ENCODE peak calls at places on chromosome 7, in nine cellular contexts. One of them, this sample, is unnamed.

GRCh38 chr7:112858838-112859237 is 68.6 kb upstream of the TMEM168 start:
- DNase-seq in AG08395: no peak
- DNase-seq in vagina: no peak
- DNase-seq in DND-41: no peak
- DNase-seq in pancreas: no peak
- DNase-seq in OCI-LY7: no peak
- DNase-seq in T follicular helper cell: no peak
- DNase-seq in cardiac muscle cell: no peak
- DNase-seq in iPS-NIHi11: no peak
- DNase-seq in this sample: no peak

GRCh38 chr7:84176716-84177115 is 17.9 kb downstream of the SEMA3A start:
- DNase-seq in pancreas: no peak
- DNase-seq in iPS-NIHi11: no peak
- DNase-seq in T follicular helper cell: no peak
- DNase-seq in DND-41: no peak
- DNase-seq in AG08395: no peak
- DNase-seq in OCI-LY7: no peak
- DNase-seq in cardiac muscle cell: peak; percentile 67
- DNase-seq in vagina: no peak
- DNase-seq in this sample: no peak

GRCh38 chr7:123367508-123368122 is 166.8 kb downstream of the IQUB start:
- DNase-seq in pancreas: no peak
- DNase-seq in AG08395: peak; percentile 9
- DNase-seq in OCI-LY7: peak; percentile 32
- DNase-seq in cardiac muscle cell: peak; percentile 69
- DNase-seq in DND-41: peak; percentile 9
- DNase-seq in iPS-NIHi11: peak; percentile 67
- DNase-seq in vagina: no peak
- DNase-seq in T follicular helper cell: no peak
- DNase-seq in this sample: peak; percentile 47

GRCh38 chr7:127708201-127708600 is 56.2 kb downstream of the SND1 start:
- DNase-seq in AG08395: no peak
- DNase-seq in pancreas: no peak
- DNase-seq in T follicular helper cell: no peak
- DNase-seq in cardiac muscle cell: no peak
- DNase-seq in OCI-LY7: no peak
- DNase-seq in DND-41: no peak
- DNase-seq in vagina: no peak
- DNase-seq in iPS-NIHi11: no peak
- DNase-seq in this sample: no peak

GRCh38 chr7:158274404-158274811 is 313.2 kb downstream of the PTPRN2 start:
- DNase-seq in AG08395: no peak
- DNase-seq in iPS-NIHi11: no peak
- DNase-seq in cardiac muscle cell: no peak
- DNase-seq in OCI-LY7: no peak
- DNase-seq in pancreas: no peak
- DNase-seq in DND-41: no peak
- DNase-seq in T follicular helper cell: no peak
- DNase-seq in vagina: no peak
- DNase-seq in this sample: no peak

GRCh38 chr7:26588511-26588910 is 275.9 kb downstream of the SKAP2 start:
- DNase-seq in iPS-NIHi11: no peak
- DNase-seq in T follicular helper cell: no peak
- DNase-seq in vagina: no peak
- DNase-seq in pancreas: no peak
- DNase-seq in OCI-LY7: peak; percentile 14
- DNase-seq in AG08395: no peak
- DNase-seq in cardiac muscle cell: no peak
- DNase-seq in DND-41: no peak
- DNase-seq in this sample: peak; percentile 27

GRCh38 chr7:44796034-44796503 is 412 bp upstream of the PPIA start:
- DNase-seq in DND-41: no peak
- DNase-seq in OCI-LY7: peak; percentile 83
- DNase-seq in iPS-NIHi11: no peak
- DNase-seq in pancreas: no peak
- DNase-seq in vagina: no peak
- DNase-seq in cardiac muscle cell: peak; percentile 53
- DNase-seq in T follicular helper cell: no peak
- DNase-seq in AG08395: peak; percentile 44
- DNase-seq in this sample: peak; percentile 81

GRCh38 chr7:31458203-31458602 is 55.7 kb upstream of the ITPRID1 start:
- DNase-seq in iPS-NIHi11: no peak
- DNase-seq in T follicular helper cell: no peak
- DNase-seq in AG08395: no peak
- DNase-seq in DND-41: no peak
- DNase-seq in vagina: no peak
- DNase-seq in OCI-LY7: no peak
- DNase-seq in cardiac muscle cell: no peak
- DNase-seq in pancreas: no peak
- DNase-seq in this sample: no peak

GRCh38 chr7:154744226-154744860 is 258.6 kb downstream of the PAXIP1 start:
- DNase-seq in AG08395: no peak
- DNase-seq in OCI-LY7: peak; percentile 26
- DNase-seq in vagina: no peak
- DNase-seq in iPS-NIHi11: peak; percentile 79
- DNase-seq in T follicular helper cell: no peak
- DNase-seq in cardiac muscle cell: no peak
- DNase-seq in pancreas: peak; percentile 27
- DNase-seq in DND-41: peak; percentile 54
- DNase-seq in this sample: peak; percentile 73

GRCh38 chr7:148142660-148143248 is 447.8 kb upstream of the C7orf33 start:
- DNase-seq in T follicular helper cell: no peak
- DNase-seq in OCI-LY7: peak; percentile 27
- DNase-seq in cardiac muscle cell: peak; percentile 65
- DNase-seq in vagina: no peak
- DNase-seq in pancreas: peak; percentile 43
- DNase-seq in DND-41: peak; percentile 11
- DNase-seq in AG08395: peak; percentile 3
- DNase-seq in iPS-NIHi11: peak; percentile 37
- DNase-seq in this sample: peak; percentile 68

GRCh38 chr7:24972166-24972477 is 7.9 kb downstream of the OSBPL3 start:
- DNase-seq in AG08395: no peak
- DNase-seq in cardiac muscle cell: no peak
- DNase-seq in OCI-LY7: no peak
- DNase-seq in pancreas: no peak
- DNase-seq in T follicular helper cell: no peak
- DNase-seq in vagina: no peak
- DNase-seq in iPS-NIHi11: no peak
- DNase-seq in DND-41: no peak
- DNase-seq in this sample: no peak

GRCh38 chr7:102294589-102294988 is 7.9 kb downstream of the SH2B2 start:
- DNase-seq in OCI-LY7: no peak
- DNase-seq in AG08395: no peak
- DNase-seq in iPS-NIHi11: no peak
- DNase-seq in cardiac muscle cell: no peak
- DNase-seq in T follicular helper cell: no peak
- DNase-seq in vagina: no peak
- DNase-seq in DND-41: no peak
- DNase-seq in pancreas: no peak
- DNase-seq in this sample: no peak

GRCh38 chr7:107468824-107469223 is 1.0 kb upstream of the GPR22 start:
- DNase-seq in cardiac muscle cell: no peak
- DNase-seq in pancreas: no peak
- DNase-seq in T follicular helper cell: no peak
- DNase-seq in OCI-LY7: no peak
- DNase-seq in DND-41: no peak
- DNase-seq in AG08395: no peak
- DNase-seq in vagina: no peak
- DNase-seq in iPS-NIHi11: no peak
- DNase-seq in this sample: no peak

GRCh38 chr7:10940748-10941358 is 32.8 kb upstream of the PHF14 start:
- DNase-seq in vagina: no peak
- DNase-seq in iPS-NIHi11: no peak
- DNase-seq in cardiac muscle cell: no peak
- DNase-seq in DND-41: no peak
- DNase-seq in T follicular helper cell: no peak
- DNase-seq in AG08395: no peak
- DNase-seq in OCI-LY7: peak; percentile 58
- DNase-seq in pancreas: no peak
- DNase-seq in this sample: no peak

GRCh38 chr7:128217030-128217805 is 23.9 kb upstream of the LEP start:
- DNase-seq in AG08395: peak; percentile 71
- DNase-seq in OCI-LY7: no peak
- DNase-seq in vagina: no peak
- DNase-seq in T follicular helper cell: no peak
- DNase-seq in pancreas: no peak
- DNase-seq in DND-41: no peak
- DNase-seq in iPS-NIHi11: peak; percentile 45
- DNase-seq in cardiac muscle cell: peak; percentile 84
- DNase-seq in this sample: no peak

GRCh38 chr7:108096996-108097395 is 33.2 kb downstream of the LAMB4 start:
- DNase-seq in OCI-LY7: no peak
- DNase-seq in vagina: no peak
- DNase-seq in T follicular helper cell: no peak
- DNase-seq in cardiac muscle cell: no peak
- DNase-seq in AG08395: no peak
- DNase-seq in iPS-NIHi11: no peak
- DNase-seq in DND-41: no peak
- DNase-seq in pancreas: no peak
- DNase-seq in this sample: no peak

GRCh38 chr7:16688249-16688648 is 42.3 kb downstream of the BZW2 start:
- DNase-seq in T follicular helper cell: no peak
- DNase-seq in vagina: no peak
- DNase-seq in AG08395: no peak
- DNase-seq in pancreas: no peak
- DNase-seq in iPS-NIHi11: no peak
- DNase-seq in cardiac muscle cell: no peak
- DNase-seq in DND-41: no peak
- DNase-seq in OCI-LY7: no peak
- DNase-seq in this sample: no peak

GRCh38 chr7:6453737-6454136 is 6.0 kb upstream of the DAGLB start:
- DNase-seq in pancreas: no peak
- DNase-seq in cardiac muscle cell: peak; percentile 35
- DNase-seq in T follicular helper cell: no peak
- DNase-seq in OCI-LY7: no peak
- DNase-seq in DND-41: no peak
- DNase-seq in AG08395: peak; percentile 72
- DNase-seq in vagina: no peak
- DNase-seq in iPS-NIHi11: no peak
- DNase-seq in this sample: no peak

GRCh38 chr7:38744746-38745145 is 113.6 kb upstream of the AMPH start:
- DNase-seq in OCI-LY7: no peak
- DNase-seq in cardiac muscle cell: peak; percentile 77
- DNase-seq in vagina: no peak
- DNase-seq in pancreas: no peak
- DNase-seq in iPS-NIHi11: no peak
- DNase-seq in AG08395: peak; percentile 49
- DNase-seq in DND-41: no peak
- DNase-seq in T follicular helper cell: no peak
- DNase-seq in this sample: no peak

GRCh38 chr7:5634107-5634950 is 147.1 kb downstream of the RNF216 start:
- DNase-seq in cardiac muscle cell: peak; percentile 77
- DNase-seq in vagina: no peak
- DNase-seq in T follicular helper cell: no peak
- DNase-seq in iPS-NIHi11: peak; percentile 82
- DNase-seq in DND-41: peak; percentile 55
- DNase-seq in pancreas: peak; percentile 44
- DNase-seq in AG08395: peak; percentile 82
- DNase-seq in OCI-LY7: no peak
- DNase-seq in this sample: peak; percentile 89

GRCh38 chr7:94303736-94304135 is 91.0 kb upstream of the COL1A2 start:
- DNase-seq in iPS-NIHi11: peak; percentile 29
- DNase-seq in AG08395: peak; percentile 61
- DNase-seq in OCI-LY7: no peak
- DNase-seq in vagina: no peak
- DNase-seq in pancreas: no peak
- DNase-seq in DND-41: no peak
- DNase-seq in T follicular helper cell: no peak
- DNase-seq in cardiac muscle cell: peak; percentile 87
- DNase-seq in this sample: no peak

GRCh38 chr7:130189281-130189782 is 15.9 kb downstream of the TMEM209 start:
- DNase-seq in iPS-NIHi11: no peak
- DNase-seq in T follicular helper cell: no peak
- DNase-seq in pancreas: no peak
- DNase-seq in vagina: no peak
- DNase-seq in DND-41: no peak
- DNase-seq in AG08395: peak; percentile 10
- DNase-seq in cardiac muscle cell: peak; percentile 27
- DNase-seq in OCI-LY7: no peak
- DNase-seq in this sample: no peak

GRCh38 chr7:94888995-94889523 is 18.3 kb upstream of the PPP1R9A start:
- DNase-seq in T follicular helper cell: no peak
- DNase-seq in AG08395: no peak
- DNase-seq in cardiac muscle cell: no peak
- DNase-seq in DND-41: no peak
- DNase-seq in pancreas: no peak
- DNase-seq in iPS-NIHi11: no peak
- DNase-seq in OCI-LY7: no peak
- DNase-seq in vagina: no peak
- DNase-seq in this sample: no peak

GRCh38 chr7:13447637-13448036 is 541.8 kb downstream of the ETV1 start:
- DNase-seq in AG08395: no peak
- DNase-seq in T follicular helper cell: no peak
- DNase-seq in pancreas: no peak
- DNase-seq in OCI-LY7: no peak
- DNase-seq in vagina: no peak
- DNase-seq in DND-41: no peak
- DNase-seq in cardiac muscle cell: no peak
- DNase-seq in iPS-NIHi11: no peak
- DNase-seq in this sample: no peak

GRCh38 chr7:158824028-158824427 is 5.3 kb downstream of the ESYT2 start:
- DNase-seq in iPS-NIHi11: no peak
- DNase-seq in pancreas: no peak
- DNase-seq in vagina: no peak
- DNase-seq in DND-41: peak; percentile 89
- DNase-seq in T follicular helper cell: peak; percentile 50
- DNase-seq in OCI-LY7: peak; percentile 19
- DNase-seq in AG08395: no peak
- DNase-seq in cardiac muscle cell: peak; percentile 38
- DNase-seq in this sample: no peak

GRCh38 chr7:128351296-128352123 is 7.8 kb upstream of the RBM28 start:
- DNase-seq in AG08395: no peak
- DNase-seq in cardiac muscle cell: peak; percentile 19
- DNase-seq in OCI-LY7: no peak
- DNase-seq in pancreas: no peak
- DNase-seq in T follicular helper cell: no peak
- DNase-seq in iPS-NIHi11: peak; percentile 60
- DNase-seq in DND-41: no peak
- DNase-seq in vagina: no peak
- DNase-seq in this sample: no peak

GRCh38 chr7:97697396-97697795 is 34.5 kb upstream of the TAC1 start:
- DNase-seq in DND-41: no peak
- DNase-seq in cardiac muscle cell: no peak
- DNase-seq in vagina: no peak
- DNase-seq in pancreas: no peak
- DNase-seq in AG08395: no peak
- DNase-seq in T follicular helper cell: no peak
- DNase-seq in OCI-LY7: no peak
- DNase-seq in iPS-NIHi11: peak; percentile 22
- DNase-seq in this sample: no peak

GRCh38 chr7:151865070-151865670 is 11.7 kb downstream of the PRKAG2 start:
- DNase-seq in vagina: no peak
- DNase-seq in AG08395: no peak
- DNase-seq in iPS-NIHi11: no peak
- DNase-seq in DND-41: no peak
- DNase-seq in OCI-LY7: no peak
- DNase-seq in cardiac muscle cell: no peak
- DNase-seq in T follicular helper cell: no peak
- DNase-seq in pancreas: no peak
- DNase-seq in this sample: no peak

This sample was measured in SK-N-DZ.